ENCODE peak calls at places on chromosome 3, in four cellular contexts. One of them, this sample, is unnamed.

GRCh38 chr3:105014631-105015030 is 352.1 kb upstream of the ALCAM start:
- DNase-seq in HepG2: no peak
- DNase-seq in K562: no peak
- DNase-seq in HCT116: no peak
- DNase-seq in this sample: no peak

GRCh38 chr3:108806316-108806715 is 16.3 kb upstream of the TRAT1 start:
- DNase-seq in HepG2: no peak
- DNase-seq in K562: no peak
- DNase-seq in HCT116: no peak
- DNase-seq in this sample: no peak

GRCh38 chr3:109411547-109411946 is 74.2 kb upstream of the DPPA4 start:
- DNase-seq in HepG2: no peak
- DNase-seq in K562: no peak
- DNase-seq in HCT116: no peak
- DNase-seq in this sample: no peak

GRCh38 chr3:197541756-197542539 is 13.8 kb downstream of the BDH1 start:
- DNase-seq in HepG2: no peak
- DNase-seq in K562: peak
- DNase-seq in HCT116: no peak
- DNase-seq in this sample: no peak

GRCh38 chr3:48891606-48892005 is 7.1 kb downstream of the SLC25A20 start:
- DNase-seq in HepG2: no peak
- DNase-seq in K562: no peak
- DNase-seq in HCT116: no peak
- DNase-seq in this sample: no peak

GRCh38 chr3:126014252-126014651 is 45.3 kb downstream of the ROPN1B start:
- DNase-seq in HepG2: no peak
- DNase-seq in K562: no peak
- DNase-seq in HCT116: no peak
- DNase-seq in this sample: no peak

GRCh38 chr3:99854899-99855298 is 37.2 kb downstream of the CMSS1 start:
- DNase-seq in HepG2: no peak
- DNase-seq in K562: no peak
- DNase-seq in HCT116: no peak
- DNase-seq in this sample: no peak

GRCh38 chr3:115784739-115785571 is 161.6 kb downstream of the GAP43 start:
- DNase-seq in HepG2: no peak
- DNase-seq in K562: no peak
- DNase-seq in HCT116: no peak
- DNase-seq in this sample: no peak

GRCh38 chr3:15288331-15288726 is 44.1 kb downstream of the SH3BP5 start:
- DNase-seq in HepG2: no peak
- DNase-seq in K562: no peak
- DNase-seq in HCT116: no peak
- DNase-seq in this sample: no peak
- TF ChIP-seq YY1 in HepG2: no peak
- TF ChIP-seq YY1 in K562: no peak
- TF ChIP-seq YY1 in HCT116: no peak
- TF ChIP-seq YY1 in this sample: no peak

GRCh38 chr3:140089403-140090072 is 154.6 kb downstream of the CLSTN2 start:
- DNase-seq in HepG2: no peak
- DNase-seq in K562: no peak
- DNase-seq in HCT116: no peak
- DNase-seq in this sample: no peak

GRCh38 chr3:140091143-140091542 is 156.2 kb downstream of the CLSTN2 start:
- DNase-seq in HepG2: no peak
- DNase-seq in K562: no peak
- DNase-seq in HCT116: no peak
- DNase-seq in this sample: no peak

GRCh38 chr3:140093742-140094141 is 158.8 kb downstream of the CLSTN2 start:
- DNase-seq in HepG2: no peak
- DNase-seq in K562: no peak
- DNase-seq in HCT116: peak
- DNase-seq in this sample: no peak

GRCh38 chr3:140096037-140096436 is 161.1 kb downstream of the CLSTN2 start:
- DNase-seq in HepG2: no peak
- DNase-seq in K562: no peak
- DNase-seq in HCT116: no peak
- DNase-seq in this sample: no peak

GRCh38 chr3:140092883-140093536 is 158.0 kb downstream of the CLSTN2 start:
- DNase-seq in HepG2: no peak
- DNase-seq in K562: peak
- DNase-seq in HCT116: no peak
- DNase-seq in this sample: peak
- TF ChIP-seq ZNF274 in HepG2: no peak
- TF ChIP-seq ZNF274 in K562: no peak
- TF ChIP-seq ZNF274 in HCT116: no peak
- TF ChIP-seq ZNF274 in this sample: no peak

GRCh38 chr3:54846085-54846484 is 81.8 kb downstream of the LRTM1 start:
- DNase-seq in HepG2: no peak
- DNase-seq in K562: no peak
- DNase-seq in HCT116: no peak
- DNase-seq in this sample: no peak
- TF ChIP-seq YY1 in HepG2: no peak
- TF ChIP-seq YY1 in K562: no peak
- TF ChIP-seq YY1 in HCT116: no peak
- TF ChIP-seq YY1 in this sample: no peak

DNA sequence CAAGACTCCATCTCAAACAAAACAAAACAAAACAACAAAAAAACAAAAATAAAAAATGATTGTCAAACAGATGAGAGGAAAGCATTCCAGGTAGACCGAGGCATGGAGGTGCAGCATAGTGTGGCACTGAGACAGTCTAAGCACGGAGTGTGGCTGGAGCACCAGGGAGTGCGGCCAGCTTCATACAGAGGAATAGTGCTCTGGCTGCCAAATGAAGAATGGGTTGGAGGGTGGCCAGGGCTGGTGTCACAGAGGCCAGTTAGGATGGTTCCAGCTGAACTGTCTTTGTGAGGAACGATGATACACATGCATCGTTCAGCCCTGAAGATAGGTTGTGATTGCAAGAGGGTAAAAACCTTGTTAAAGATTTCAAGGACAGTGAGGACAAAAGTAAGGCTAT is 28.3 kb downstream of the MITF start:
- DNase-seq in HepG2: no peak
- DNase-seq in K562: no peak
- DNase-seq in HCT116: no peak
- DNase-seq in this sample: no peak
- TF ChIP-seq ZNF274 in HepG2: no peak
- TF ChIP-seq ZNF274 in K562: no peak
- TF ChIP-seq ZNF274 in HCT116: no peak
- TF ChIP-seq ZNF274 in this sample: no peak

DNA sequence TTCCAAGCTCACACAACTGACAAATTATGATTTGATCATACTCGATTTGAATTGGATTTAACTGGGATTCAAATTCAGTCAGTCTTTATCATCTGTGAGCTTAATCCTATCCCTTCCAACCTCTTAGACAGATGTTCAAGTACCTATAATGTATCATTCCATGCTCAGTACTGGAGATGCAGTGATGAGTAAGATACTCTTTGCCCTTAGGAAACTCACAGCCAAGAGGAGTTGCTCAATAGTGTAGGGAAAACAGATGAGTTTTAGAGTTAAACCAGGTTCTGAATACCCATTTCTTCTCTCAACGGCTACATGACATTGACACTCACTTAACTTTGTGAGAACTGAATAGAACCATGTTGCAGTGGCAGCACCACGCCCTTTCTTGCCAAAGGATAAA is 91.4 kb downstream of the RASA2 start:
- DNase-seq in HepG2: no peak
- DNase-seq in K562: no peak
- DNase-seq in HCT116: no peak
- DNase-seq in this sample: no peak
- TF ChIP-seq YY1 in HepG2: no peak
- TF ChIP-seq YY1 in K562: no peak
- TF ChIP-seq YY1 in HCT116: no peak
- TF ChIP-seq YY1 in this sample: no peak

GRCh38 chr3:22414239-22414638 is 663.2 kb upstream of the ZNF385D start:
- DNase-seq in HepG2: no peak
- DNase-seq in K562: no peak
- DNase-seq in HCT116: no peak
- DNase-seq in this sample: no peak
- TF ChIP-seq ZNF274 in HepG2: no peak
- TF ChIP-seq ZNF274 in K562: no peak
- TF ChIP-seq ZNF274 in HCT116: no peak
- TF ChIP-seq ZNF274 in this sample: no peak

DNA sequence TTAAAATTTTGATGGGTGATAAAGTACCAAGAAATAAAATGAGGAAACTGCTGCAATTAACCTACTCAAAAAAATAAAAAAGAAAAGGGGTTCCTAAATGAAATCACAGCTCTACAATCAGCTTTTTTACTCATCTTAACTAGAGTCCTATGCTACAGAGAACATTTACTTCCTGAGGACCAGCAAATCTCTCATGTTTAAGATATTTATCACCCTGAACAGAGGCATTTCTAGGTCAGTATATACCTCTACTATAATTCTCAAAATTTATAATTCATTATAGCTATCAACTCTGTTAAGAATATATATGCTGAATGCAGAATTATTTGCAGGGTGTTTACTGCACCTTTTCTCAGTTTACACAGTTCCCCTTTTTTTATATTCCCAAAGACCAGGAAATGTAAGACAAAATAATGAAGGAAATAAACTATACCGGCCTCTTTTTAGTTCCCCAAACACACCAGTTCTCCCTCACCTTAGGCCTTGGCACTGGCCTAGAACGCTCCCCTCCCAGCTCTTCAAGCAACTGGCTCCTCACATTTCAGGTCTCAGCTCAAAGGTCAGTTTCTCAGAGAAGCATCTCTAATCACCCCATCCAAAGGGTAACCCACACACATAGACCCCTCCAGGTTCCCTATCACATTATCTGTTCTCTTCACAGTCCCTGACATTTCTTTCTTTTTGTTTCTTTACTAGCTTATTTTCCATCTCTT is 71.1 kb downstream of the LRRFIP2 start:
- DNase-seq in HepG2: no peak
- DNase-seq in K562: no peak
- DNase-seq in HCT116: no peak
- DNase-seq in this sample: no peak
- TF ChIP-seq YY1 in HepG2: no peak
- TF ChIP-seq YY1 in K562: no peak
- TF ChIP-seq YY1 in HCT116: no peak
- TF ChIP-seq YY1 in this sample: no peak